ENCODE peak calls at places on chromosomes 11 and 22, in four cellular contexts. D, F, W and T are unnamed samples.
A peak's percentile ranks its signal among the peaks of the same experiment; 100 is the strongest.

GRCh38 chr11:30313580-30313979 is 9.3 kb upstream of the ARL14EP start:
- DNase-seq in D (no peak), F (no peak), W (no peak), T (no peak)

GRCh38 chr11:69649576-69649900 is 8.6 kb downstream of the CCND1 start:
- DNase-seq in D (no peak), F (no peak), W (no peak), T (no peak)

GRCh38 chr11:35861191-35861590 is 82.7 kb upstream of the LDLRAD3 start:
- DNase-seq in D (no peak), F (no peak), W (no peak), T (no peak)

GRCh38 chr11:15577519-15577918 is 462.8 kb downstream of the INSC start:
- DNase-seq in D (no peak), F (no peak), W (no peak), T (no peak)

GRCh38 chr22:49737101-49737551 is 90.5 kb downstream of the BRD1 start:
- DNase-seq in D (no peak), F (no peak), W (no peak), T (no peak)

GRCh38 chr11:119055901-119056300 is 1.1 kb downstream of the HYOU1 start:
- DNase-seq in D (no peak), F (peak; percentile 15), W (peak; percentile 48), T (peak; percentile 64)

GRCh38 chr11:22512457-22512856 is 113.2 kb downstream of the FANCF start:
- DNase-seq in D (no peak), F (no peak), W (no peak), T (no peak)

GRCh38 chr11:112506852-112507251 is 246.2 kb upstream of the PLET1 start:
- DNase-seq in D (no peak), F (no peak), W (no peak), T (no peak)

GRCh38 chr22:37566903-37567798 is 6.9 kb downstream of the CDC42EP1 start:
- DNase-seq in D (peak; percentile 92), F (peak; percentile 44), W (peak; percentile 61), T (peak; percentile 91)

GRCh38 chr11:2825886-2826678 is 59.5 kb downstream of the CDKN1C start:
- DNase-seq in D (no peak), F (no peak), W (peak; percentile 60), T (peak; percentile 38)

GRCh38 chr11:71472357-71472885 is 19.4 kb downstream of the NADSYN1 start:
- DNase-seq in D (no peak), F (no peak), W (no peak), T (no peak)

GRCh38 chr22:50729391-50730012 is 8.5 kb upstream of the ACR start:
- DNase-seq in D (peak; percentile 14), F (no peak), W (no peak), T (no peak)

GRCh38 chr11:72703281-72704008 is 29.2 kb upstream of the PDE2A start:
- DNase-seq in D (no peak), F (peak; percentile 58), W (no peak), T (no peak)

GRCh38 chr11:105168457-105168856 is 28.9 kb upstream of the CARD18 start:
- DNase-seq in D (no peak), F (no peak), W (no peak), T (no peak)

GRCh38 chr11:21260101-21260500 is 590.7 kb downstream of the NELL1 start:
- DNase-seq in D (no peak), F (no peak), W (no peak), T (no peak)

GRCh38 chr11:86440305-86440716 is 65.6 kb downstream of the CCDC81 start:
- DNase-seq in D (no peak), F (no peak), W (no peak), T (no peak)

GRCh38 chr22:44648821-44649566 is 53.0 kb upstream of the PRR5 start:
- DNase-seq in D (no peak), F (no peak), W (no peak), T (peak; percentile 19)

GRCh38 chr11:84524422-84525051 is 1102.6 kb downstream of the DLG2 start:
- DNase-seq in D (no peak), F (no peak), W (no peak), T (peak; percentile 36)

GRCh38 chr11:64499261-64500004 is 91.6 kb upstream of the SLC22A12 start:
- DNase-seq in D (no peak), F (no peak), W (no peak), T (no peak)

GRCh38 chr22:31659246-31659645 is 2.8 kb downstream of the PISD start:
- DNase-seq in D (no peak), F (no peak), W (no peak), T (no peak)

GRCh38 chr22:36377022-36377631 is 10.6 kb downstream of the MYH9 start:
- DNase-seq in D (no peak), F (no peak), W (no peak), T (no peak)

GRCh38 chr11:23278121-23278520 is 417.8 kb upstream of the CCDC179 start:
- DNase-seq in D (no peak), F (no peak), W (no peak), T (no peak)

GRCh38 chr22:49411236-49411635 is 416.4 kb downstream of the BRD1 start:
- DNase-seq in D (no peak), F (no peak), W (no peak), T (no peak)

GRCh38 chr22:27650985-27651384 is 150.6 kb downstream of the MN1 start:
- DNase-seq in D (no peak), F (no peak), W (no peak), T (no peak)

GRCh38 chr11:95924414-95924760 is 480 bp upstream of the MTMR2 start:
- DNase-seq in D (no peak), F (no peak), W (peak; percentile 18), T (no peak)

GRCh38 chr11:87809256-87809655 is 366.0 kb downstream of the RAB38 start:
- DNase-seq in D (no peak), F (no peak), W (no peak), T (no peak)

GRCh38 chr11:132039521-132039920 is 669.1 kb downstream of the NTM start:
- DNase-seq in D (no peak), F (no peak), W (no peak), T (no peak)

GRCh38 chr11:71372693-71373657 is 75.2 kb downstream of the DHCR7 start:
- DNase-seq in D (no peak), F (no peak), W (peak; percentile 26), T (no peak)

GRCh38 chr22:45608763-45609180 is 62.9 kb upstream of the ATXN10 start:
- DNase-seq in D (no peak), F (no peak), W (no peak), T (no peak)

GRCh38 chr11:16928052-16928451 is 86.2 kb downstream of the PLEKHA7 start:
- DNase-seq in D (no peak), F (no peak), W (no peak), T (no peak)

GRCh38 chr11:102780491-102780918 is at the start of gene MMP10:
- DNase-seq in D (no peak), F (no peak), W (peak; percentile 21), T (no peak)

GRCh38 chr11:47189100-47189834 is 3.0 kb upstream of the PACSIN3 start:
- DNase-seq in D (no peak), F (no peak), W (peak; percentile 99), T (no peak)

GRCh38 chr11:7871056-7871455 is 60.0 kb downstream of the OR10A6 start:
- DNase-seq in D (no peak), F (no peak), W (no peak), T (no peak)

GRCh38 chr22:30249049-30250038 is 2.8 kb upstream of the LIF start:
- DNase-seq in D (no peak), F (peak; percentile 65), W (peak; percentile 40), T (no peak)

GRCh38 chr22:22422629-22423112 is 85.9 kb downstream of the ZNF280B start:
- DNase-seq in D (peak; percentile 82), F (peak; percentile 85), W (peak; percentile 56), T (peak; percentile 49)
- TF ChIP-seq FOXJ3 in D (no peak), F (no peak), W (no peak), T (no peak)

DNA sequence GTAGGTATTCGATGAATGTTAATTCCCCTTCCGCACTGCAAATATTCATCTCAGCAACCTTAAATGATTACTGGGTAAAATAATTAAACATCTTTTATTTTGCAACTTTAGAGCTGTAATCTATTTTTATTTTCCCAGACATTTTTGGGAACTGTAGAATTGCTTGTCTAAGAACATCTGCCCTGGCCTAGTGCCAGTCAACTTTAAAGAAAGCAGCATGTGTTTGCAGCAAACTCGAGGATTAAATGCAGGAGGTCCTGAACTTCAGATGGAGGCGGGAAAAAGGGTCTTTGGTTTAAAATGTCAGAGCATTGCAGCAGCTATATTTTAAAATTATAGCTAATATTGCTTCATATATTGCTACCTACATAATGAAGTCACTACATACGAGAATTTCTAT is 190.0 kb downstream of the PGR start:
- DNase-seq in D (no peak), F (no peak), W (no peak), T (no peak)
- TF ChIP-seq FOXJ3 in D (no peak), F (no peak), W (no peak), T (no peak)

GRCh38 chr11:130866831-130867230 is 49.4 kb downstream of the SNX19 start:
- DNase-seq in D (no peak), F (no peak), W (no peak), T (no peak)

GRCh38 chr11:130868087-130868486 is 48.2 kb downstream of the SNX19 start:
- DNase-seq in D (no peak), F (no peak), W (no peak), T (no peak)

GRCh38 chr11:130865772-130866114 is 50.5 kb downstream of the SNX19 start:
- DNase-seq in D (no peak), F (no peak), W (peak; percentile 59), T (no peak)

GRCh38 chr11:130861902-130862552 is 54.3 kb downstream of the SNX19 start:
- DNase-seq in D (peak; percentile 95), F (peak; percentile 88), W (peak; percentile 83), T (peak; percentile 87)

DNA sequence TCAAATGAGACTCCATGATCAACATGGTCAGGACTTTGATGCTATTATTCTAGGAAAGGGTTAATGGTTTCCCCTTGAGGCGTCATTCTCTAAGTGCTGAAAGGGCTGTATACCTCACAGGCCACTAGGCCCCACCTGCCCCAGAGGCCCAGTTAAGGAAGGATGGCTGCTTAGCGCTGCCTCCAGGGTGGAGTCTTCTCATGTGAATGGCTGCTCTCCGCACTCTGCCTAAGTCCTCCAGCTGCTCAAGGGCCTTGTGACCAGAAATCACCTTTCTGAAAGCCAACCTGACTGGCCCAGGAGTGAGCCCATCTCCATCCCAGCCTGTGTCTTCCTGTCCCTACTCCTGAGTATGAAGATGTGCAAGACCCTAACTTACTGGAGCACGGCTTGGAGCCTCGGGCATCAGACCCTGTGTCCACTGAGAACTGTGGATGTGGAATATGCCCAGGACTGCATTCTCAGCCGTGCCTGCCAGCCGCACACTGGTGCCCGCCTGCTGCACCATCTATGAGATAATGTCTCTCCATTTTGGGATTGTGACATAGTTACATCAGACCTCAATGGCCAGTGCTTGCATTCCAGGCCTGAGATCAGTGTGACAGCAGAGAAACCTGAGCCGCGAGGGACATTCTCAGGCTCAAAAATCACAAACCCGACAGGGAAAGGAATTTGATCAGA is 51.0 kb downstream of the SNX19 start:
- DNase-seq in D (no peak), F (no peak), W (peak; percentile 52), T (no peak)
- TF ChIP-seq FOXJ3 in D (no peak), F (no peak), W (no peak), T (no peak)

DNA sequence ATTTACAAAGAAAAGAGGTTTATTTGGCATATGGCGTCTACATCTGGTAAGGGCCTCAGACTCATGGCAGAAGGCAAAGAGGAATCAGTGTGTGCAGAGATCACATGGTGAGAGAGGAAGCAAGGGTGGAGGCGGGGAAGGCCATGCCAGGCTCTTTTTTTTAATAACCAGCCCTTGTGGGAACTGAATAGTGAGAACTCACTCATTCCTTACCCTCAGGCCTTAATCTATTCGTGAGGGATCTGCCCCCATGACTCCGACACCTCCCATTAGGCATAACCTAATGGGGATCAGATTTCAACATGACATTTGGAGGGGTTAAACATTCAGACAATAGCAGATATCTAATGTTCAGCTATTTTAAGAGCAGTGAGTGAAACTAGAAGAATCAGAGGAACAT is 55.7 kb downstream of the ATM start:
- DNase-seq in D (no peak), F (no peak), W (no peak), T (no peak)
- TF ChIP-seq FOXJ3 in D (no peak), F (no peak), W (no peak), T (no peak)

GRCh38 chr11:93905384-93905783 is 55.0 kb upstream of the VSTM5 start:
- DNase-seq in D (no peak), F (no peak), W (peak; percentile 33), T (no peak)
- TF ChIP-seq FOXJ3 in D (no peak), F (no peak), W (no peak), T (no peak)